ENCODE peak calls at places on chromosomes 3 and 15, in five cellular contexts. M is tibial artery, Z is body of pancreas, N is ovary, C is IMR-90. L is an unnamed sample.

GRCh38 chr3:37855363-37855970 is 6.2 kb upstream of the CTDSPL start:
- DNase-seq in M (peak; percentile 87), Z (peak; percentile 87), N (peak; percentile 80), C (peak; percentile 63), L (no peak)

GRCh38 chr15:62969442-62970089 is 73.0 kb upstream of the TPM1 start:
- DNase-seq in M (no peak), Z (no peak), N (no peak), C (no peak), L (no peak)

GRCh38 chr15:69983696-69984265 is 113.9 kb downstream of the TLE3 start:
- DNase-seq in M (no peak), Z (no peak), N (no peak), C (no peak), L (no peak)

GRCh38 chr3:22980346-22980745 is 222.8 kb upstream of the UBE2E2 start:
- DNase-seq in M (no peak), Z (no peak), N (no peak), C (peak; percentile 24), L (no peak)

GRCh38 chr3:13703071-13703470 is 154.1 kb downstream of the FBLN2 start:
- DNase-seq in M (peak; percentile 3), Z (no peak), N (no peak), C (no peak), L (no peak)

GRCh38 chr3:123449986-123450474 is 1.1 kb upstream of the ADCY5 start:
- DNase-seq in M (no peak), Z (no peak), N (peak; percentile 66), C (no peak), L (no peak)

GRCh38 chr3:36212291-36212690 is 168.0 kb upstream of the STAC start:
- DNase-seq in M (no peak), Z (no peak), N (no peak), C (no peak), L (no peak)

GRCh38 chr15:29133321-29133720 is 136.3 kb downstream of the NSMCE3 start:
- DNase-seq in M (no peak), Z (no peak), N (no peak), C (no peak), L (no peak)

GRCh38 chr15:78714890-78715289 is 73.9 kb upstream of the CHRNB4 start:
- DNase-seq in M (no peak), Z (no peak), N (no peak), C (no peak), L (no peak)

GRCh38 chr3:165742351-165742750 is 94.9 kb downstream of the BCHE start:
- DNase-seq in M (no peak), Z (no peak), N (no peak), C (no peak), L (no peak)

GRCh38 chr3:13457593-13457992 is 22.5 kb upstream of the HDAC11 start:
- DNase-seq in M (no peak), Z (no peak), N (no peak), C (no peak), L (no peak)

GRCh38 chr3:142857056-142857455 is 31.8 kb downstream of the PCOLCE2 start:
- DNase-seq in M (no peak), Z (peak; percentile 70), N (no peak), C (no peak), L (no peak)

GRCh38 chr3:124707667-124708066 is 22.6 kb upstream of the UMPS start:
- DNase-seq in M (no peak), Z (no peak), N (no peak), C (peak; percentile 95), L (no peak)

GRCh38 chr3:113005622-113006021 is 14.8 kb downstream of the GTPBP8 start:
- DNase-seq in M (no peak), Z (no peak), N (no peak), C (no peak), L (no peak)

GRCh38 chr15:66873856-66874255 is 171.8 kb downstream of the SMAD6 start:
- DNase-seq in M (no peak), Z (no peak), N (no peak), C (no peak), L (no peak)

GRCh38 chr3:134516905-134517304 is 31.0 kb downstream of the CEP63 start:
- DNase-seq in M (no peak), Z (no peak), N (no peak), C (no peak), L (no peak)

GRCh38 chr3:114848087-114848486 is 299.0 kb downstream of the ZBTB20 start:
- DNase-seq in M (no peak), Z (peak; percentile 34), N (no peak), C (no peak), L (no peak)

GRCh38 chr3:80733522-80734176 is 965.9 kb upstream of the ROBO1 start:
- DNase-seq in M (no peak), Z (peak; percentile 39), N (no peak), C (peak; percentile 46), L (no peak)

GRCh38 chr15:70720228-70721016 is 42.9 kb downstream of the UACA start:
- DNase-seq in M (no peak), Z (no peak), N (no peak), C (no peak), L (no peak)

GRCh38 chr3:31704651-31705179 is 172.0 kb downstream of the STT3B start:
- DNase-seq in M (peak; percentile 26), Z (peak; percentile 78), N (no peak), C (peak; percentile 92), L (no peak)

GRCh38 chr15:83837946-83838571 is 184.1 kb downstream of the ADAMTSL3 start:
- DNase-seq in M (peak; percentile 42), Z (peak; percentile 70), N (peak; percentile 29), C (peak; percentile 14), L (no peak)

GRCh38 chr3:4494807-4495200 is 1.7 kb downstream of the ITPR1 start:
- DNase-seq in M (no peak), Z (no peak), N (no peak), C (no peak), L (no peak)
- H3K27ac ChIP-seq in M (peak overlapping the region; percentile 96), Z (no peak overlapping the region), N (peak overlapping the region; percentile 40), C (no peak overlapping the region), L (no peak overlapping the region)

GRCh38 chr3:177351195-177351594 is 153.9 kb upstream of the TBL1XR1 start:
- DNase-seq in M (no peak), Z (no peak), N (no peak), C (no peak), L (no peak)

GRCh38 chr3:177354461-177354860 is 157.2 kb upstream of the TBL1XR1 start:
- DNase-seq in M (no peak), Z (no peak), N (no peak), C (no peak), L (no peak)

GRCh38 chr3:177350051-177350565 is 152.8 kb upstream of the TBL1XR1 start:
- DNase-seq in M (no peak), Z (no peak), N (no peak), C (no peak), L (no peak)

GRCh38 chr3:177352424-177352823 is 155.1 kb upstream of the TBL1XR1 start:
- DNase-seq in M (no peak), Z (no peak), N (no peak), C (no peak), L (no peak)

GRCh38 chr3:177351757-177352158 is 154.5 kb upstream of the TBL1XR1 start:
- DNase-seq in M (no peak), Z (no peak), N (no peak), C (no peak), L (no peak)
- H3K4me3 ChIP-seq in M (no peak overlapping the region), Z (no peak overlapping the region), N (no peak overlapping the region), C (no peak overlapping the region), L (no peak overlapping the region)

GRCh38 chr3:186523434-186523833 is 20.7 kb downstream of the CRYGS start:
- DNase-seq in M (no peak), Z (no peak), N (no peak), C (no peak), L (no peak)

GRCh38 chr3:186523022-186523421 is 21.2 kb downstream of the CRYGS start:
- DNase-seq in M (no peak), Z (no peak), N (no peak), C (no peak), L (no peak)

GRCh38 chr3:186524616-186525015 is 19.6 kb downstream of the CRYGS start:
- DNase-seq in M (no peak), Z (no peak), N (no peak), C (no peak), L (no peak)

GRCh38 chr3:186526256-186526606 is 17.9 kb downstream of the CRYGS start:
- DNase-seq in M (no peak), Z (no peak), N (no peak), C (no peak), L (no peak)

DNA sequence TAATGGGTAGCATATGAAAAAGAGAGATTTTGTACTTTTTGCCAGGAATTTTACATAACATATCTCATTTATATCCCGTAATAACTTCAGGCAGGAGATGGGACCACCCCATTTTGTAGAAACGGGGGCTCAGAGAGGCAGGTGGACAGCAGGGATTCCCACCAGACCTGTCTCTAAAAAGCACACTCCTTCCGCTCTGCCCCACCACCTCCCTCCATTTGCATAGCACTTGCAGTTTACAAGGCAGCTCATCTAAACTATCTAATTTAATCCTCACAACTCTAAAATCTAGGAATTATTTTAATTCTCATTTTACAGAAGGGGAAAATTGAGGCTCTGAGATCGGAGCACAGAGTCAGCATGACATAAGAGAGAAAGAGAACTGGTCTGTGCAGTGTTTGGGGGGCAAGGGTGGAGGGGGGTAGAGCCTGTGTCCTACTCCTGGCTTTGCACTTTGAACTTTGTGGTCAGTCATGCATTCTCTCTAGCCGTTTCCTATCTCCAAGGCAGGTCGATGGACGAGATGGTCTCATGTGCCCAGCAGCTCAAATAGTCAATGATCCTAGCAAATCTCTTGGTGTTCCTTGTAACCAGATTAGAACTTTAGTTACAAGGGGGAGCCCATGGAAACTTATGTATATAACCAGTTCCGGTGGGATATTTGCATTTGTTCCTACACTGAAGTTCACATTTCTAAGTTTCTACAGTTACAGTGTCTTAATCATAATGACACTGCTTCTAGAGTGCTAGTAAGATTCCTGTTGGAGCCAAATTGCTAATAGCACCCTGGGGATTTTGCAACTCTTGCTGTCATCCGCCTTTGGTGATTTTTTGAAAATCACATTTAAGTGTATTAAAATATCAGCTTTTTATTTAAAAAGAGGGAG is 18.6 kb downstream of the CRYGS start:
- DNase-seq in M (no peak), Z (no peak), N (no peak), C (no peak), L (no peak)
- H3K4me1 ChIP-seq in M (no peaks in the 10 kb centered on the region), Z (no peaks in the 10 kb centered on the region), N (no peaks in the 10 kb centered on the region), C (no peaks in the 10 kb centered on the region), L (no peaks in the 10 kb centered on the region)

GRCh38 chr15:98955980-98956723 is 51.4 kb downstream of the PGPEP1L start:
- DNase-seq in M (no peak), Z (no peak), N (no peak), C (no peak), L (no peak)
- H3K27ac ChIP-seq in M (peak overlapping the region; percentile 95), Z (no peak overlapping the region), N (peak overlapping the region; percentile 81), C (no peak overlapping the region), L (no peak overlapping the region)

DNA sequence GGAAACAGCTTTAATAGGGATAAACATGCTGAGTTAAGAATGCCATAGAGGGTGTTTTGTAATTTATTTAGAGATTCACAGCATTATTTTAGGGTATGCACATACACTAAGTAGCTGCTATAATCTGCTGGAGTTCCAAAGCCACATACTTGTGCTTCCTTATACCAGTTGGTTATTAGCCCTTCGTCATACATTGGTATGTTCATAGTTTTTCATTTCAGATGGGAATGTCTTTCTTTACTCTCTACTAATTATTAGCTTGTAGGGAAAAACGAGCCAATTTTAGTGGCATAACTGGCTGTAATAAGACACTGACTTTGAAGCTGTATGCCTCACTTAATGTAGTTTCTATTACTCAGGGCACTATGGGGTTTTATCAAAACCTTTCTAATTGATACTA is 74.9 kb downstream of the PFN2 start:
- DNase-seq in M (no peak), Z (no peak), N (no peak), C (no peak), L (no peak)
- H3K4me3 ChIP-seq in M (no peak overlapping the region), Z (no peak overlapping the region), N (no peak overlapping the region), C (no peak overlapping the region), L (no peak overlapping the region)